ENCODE peak calls at places on chromosome X, in six cellular contexts. One of them, this sample, is unnamed.
A peak's percentile ranks its signal among the peaks of the same experiment; 100 is the strongest.

GRCh38 chrX:154485150-154486051 is 1.0 kb downstream of the UBL4A start:
- DNase-seq in heart left ventricle: no peak
- DNase-seq in T-helper 9 cell: no peak
- DNase-seq in fibroblast of mammary gland: no peak
- DNase-seq in cardiac fibroblast: peak; percentile 5
- DNase-seq in iPS DF 6.9: no peak
- DNase-seq in this sample: no peak

GRCh38 chrX:29948653-29949052 is 266.7 kb upstream of the MAGEB2 start:
- DNase-seq in cardiac fibroblast: peak; percentile 50
- DNase-seq in iPS DF 6.9: no peak
- DNase-seq in T-helper 9 cell: no peak
- DNase-seq in fibroblast of mammary gland: peak; percentile 13
- DNase-seq in heart left ventricle: no peak
- DNase-seq in this sample: no peak

GRCh38 chrX:39195156-39195555 is 393.9 kb downstream of the MID1IP1 start:
- DNase-seq in cardiac fibroblast: no peak
- DNase-seq in heart left ventricle: no peak
- DNase-seq in fibroblast of mammary gland: no peak
- DNase-seq in T-helper 9 cell: no peak
- DNase-seq in iPS DF 6.9: no peak
- DNase-seq in this sample: no peak

GRCh38 chrX:106711375-106711774 is 15.1 kb upstream of the RNF128 start:
- DNase-seq in fibroblast of mammary gland: no peak
- DNase-seq in cardiac fibroblast: no peak
- DNase-seq in iPS DF 6.9: no peak
- DNase-seq in T-helper 9 cell: no peak
- DNase-seq in heart left ventricle: no peak
- DNase-seq in this sample: no peak

GRCh38 chrX:119688856-119689455 is 4.0 kb downstream of the SEPTIN6 start:
- DNase-seq in fibroblast of mammary gland: no peak
- DNase-seq in heart left ventricle: no peak
- DNase-seq in cardiac fibroblast: no peak
- DNase-seq in T-helper 9 cell: no peak
- DNase-seq in iPS DF 6.9: no peak
- DNase-seq in this sample: no peak

GRCh38 chrX:148424570-148424969 is 75.8 kb upstream of the AFF2 start:
- DNase-seq in iPS DF 6.9: no peak
- DNase-seq in T-helper 9 cell: no peak
- DNase-seq in heart left ventricle: no peak
- DNase-seq in cardiac fibroblast: no peak
- DNase-seq in fibroblast of mammary gland: no peak
- DNase-seq in this sample: no peak

GRCh38 chrX:68238568-68238967 is 194.7 kb downstream of the OPHN1 start:
- DNase-seq in heart left ventricle: no peak
- DNase-seq in fibroblast of mammary gland: no peak
- DNase-seq in iPS DF 6.9: no peak
- DNase-seq in cardiac fibroblast: no peak
- DNase-seq in T-helper 9 cell: peak; percentile 0
- DNase-seq in this sample: no peak

GRCh38 chrX:48511561-48511960 is 2.8 kb downstream of the PORCN start:
- DNase-seq in cardiac fibroblast: peak; percentile 22
- DNase-seq in fibroblast of mammary gland: no peak
- DNase-seq in heart left ventricle: no peak
- DNase-seq in T-helper 9 cell: no peak
- DNase-seq in iPS DF 6.9: no peak
- DNase-seq in this sample: no peak

GRCh38 chrX:110795645-110796510 is at the start of gene CHRDL1:
- DNase-seq in fibroblast of mammary gland: peak; percentile 14
- DNase-seq in cardiac fibroblast: no peak
- DNase-seq in T-helper 9 cell: no peak
- DNase-seq in heart left ventricle: peak; percentile 23
- DNase-seq in iPS DF 6.9: no peak
- DNase-seq in this sample: peak; percentile 70

GRCh38 chrX:119852410-119853353 is at the start of gene UPF3B:
- DNase-seq in cardiac fibroblast: peak; percentile 98
- DNase-seq in fibroblast of mammary gland: peak; percentile 97
- DNase-seq in iPS DF 6.9: peak; percentile 85
- DNase-seq in heart left ventricle: peak; percentile 97
- DNase-seq in T-helper 9 cell: peak; percentile 87
- DNase-seq in this sample: peak; percentile 98

GRCh38 chrX:51893931-51894696 is 691 bp downstream of the MAGED1 start:
- DNase-seq in cardiac fibroblast: peak; percentile 22
- DNase-seq in iPS DF 6.9: no peak
- DNase-seq in fibroblast of mammary gland: peak; percentile 22
- DNase-seq in T-helper 9 cell: no peak
- DNase-seq in heart left ventricle: peak; percentile 37
- DNase-seq in this sample: peak; percentile 65

GRCh38 chrX:129553619-129554288 is 13.7 kb downstream of the OCRL start:
- DNase-seq in cardiac fibroblast: no peak
- DNase-seq in T-helper 9 cell: no peak
- DNase-seq in heart left ventricle: no peak
- DNase-seq in fibroblast of mammary gland: no peak
- DNase-seq in iPS DF 6.9: no peak
- DNase-seq in this sample: no peak

GRCh38 chrX:120446503-120446902 is 22.6 kb downstream of the LAMP2 start:
- DNase-seq in cardiac fibroblast: peak; percentile 69
- DNase-seq in heart left ventricle: no peak
- DNase-seq in fibroblast of mammary gland: peak; percentile 84
- DNase-seq in T-helper 9 cell: no peak
- DNase-seq in iPS DF 6.9: no peak
- DNase-seq in this sample: no peak

GRCh38 chrX:20274121-20274520 is 7.4 kb upstream of the RPS6KA3 start:
- DNase-seq in fibroblast of mammary gland: no peak
- DNase-seq in cardiac fibroblast: no peak
- DNase-seq in heart left ventricle: no peak
- DNase-seq in T-helper 9 cell: no peak
- DNase-seq in iPS DF 6.9: no peak
- DNase-seq in this sample: no peak

GRCh38 chrX:97672138-97672537 is 788.4 kb downstream of the RPA4 start:
- DNase-seq in iPS DF 6.9: no peak
- DNase-seq in fibroblast of mammary gland: no peak
- DNase-seq in T-helper 9 cell: no peak
- DNase-seq in cardiac fibroblast: no peak
- DNase-seq in heart left ventricle: no peak
- DNase-seq in this sample: no peak

GRCh38 chrX:50691820-50692219 is 122.2 kb downstream of the SHROOM4 start:
- DNase-seq in T-helper 9 cell: no peak
- DNase-seq in fibroblast of mammary gland: peak; percentile 54
- DNase-seq in cardiac fibroblast: peak; percentile 58
- DNase-seq in heart left ventricle: no peak
- DNase-seq in iPS DF 6.9: peak; percentile 33
- DNase-seq in this sample: no peak

GRCh38 chrX:24988314-24988713 is 27.5 kb downstream of the ARX start:
- DNase-seq in fibroblast of mammary gland: no peak
- DNase-seq in T-helper 9 cell: no peak
- DNase-seq in heart left ventricle: no peak
- DNase-seq in iPS DF 6.9: no peak
- DNase-seq in cardiac fibroblast: no peak
- DNase-seq in this sample: no peak